ENCODE peak calls at places on chromosomes 5 and 9, in five cellular contexts. T is dorsolateral prefrontal cortex, K is H1, Y is progenitor cell of endocrine pancreas, H is endothelial cell. V is an unnamed sample.

GRCh38 chr5:148949871-148950863 is 112.7 kb downstream of the SH3TC2 start:
- DNase-seq in T (no peak), K (no peak), Y (no peak), H (no peak), V (no peak)

GRCh38 chr9:86352440-86353106 is 1.6 kb downstream of the TUT7 start:
- DNase-seq in T (no peak), K (no peak), Y (no peak), H (no peak), V (no peak)

GRCh38 chr5:150599917-150600511 is 40.4 kb upstream of the SYNPO start:
- DNase-seq in T (no peak), K (no peak), Y (no peak), H (no peak), V (no peak)

GRCh38 chr9:38705917-38706316 is 14.0 kb downstream of the FAM240B start:
- DNase-seq in T (no peak), K (no peak), Y (no peak), H (no peak), V (no peak)

GRCh38 chr9:128078504-128079434 is 10.7 kb downstream of the SLC25A25 start:
- DNase-seq in T (no peak), K (no peak), Y (no peak), H (no peak), V (no peak)

GRCh38 chr5:90983748-90984147 is 399.4 kb downstream of the ARRDC3 start:
- DNase-seq in T (no peak), K (no peak), Y (no peak), H (no peak), V (no peak)

GRCh38 chr9:109843651-109844050 is 63.7 kb downstream of the PALM2AKAP2 start:
- DNase-seq in T (peak; percentile 57), K (no peak), Y (no peak), H (no peak), V (no peak)

GRCh38 chr5:139964994-139965565 is 78.0 kb downstream of the NRG2 start:
- DNase-seq in T (no peak), K (no peak), Y (no peak), H (no peak), V (no peak)

GRCh38 chr9:73558471-73558870 is 406.8 kb downstream of the ANXA1 start:
- DNase-seq in T (no peak), K (no peak), Y (no peak), H (no peak), V (no peak)

GRCh38 chr9:68507098-68507795 is 33.4 kb downstream of the TMEM252 start:
- DNase-seq in T (no peak), K (no peak), Y (no peak), H (no peak), V (no peak)

GRCh38 chr9:10855847-10856246 is 243.0 kb upstream of the PTPRD start:
- DNase-seq in T (no peak), K (no peak), Y (no peak), H (peak; percentile 17), V (no peak)

GRCh38 chr9:124392855-124393460 is 22.3 kb downstream of the PSMB7 start:
- DNase-seq in T (peak; percentile 73), K (no peak), Y (no peak), H (no peak), V (no peak)

GRCh38 chr5:40502045-40502444 is 177.7 kb upstream of the PTGER4 start:
- DNase-seq in T (no peak), K (no peak), Y (no peak), H (no peak), V (no peak)

GRCh38 chr5:139133237-139133636 is 64.9 kb downstream of the SIL1 start:
- DNase-seq in T (no peak), K (no peak), Y (no peak), H (no peak), V (no peak)

GRCh38 chr5:123855630-123856029 is 343.7 kb downstream of the CSNK1G3 start:
- DNase-seq in T (no peak), K (no peak), Y (no peak), H (no peak), V (no peak)

GRCh38 chr5:32714836-32715235 is 3.7 kb downstream of the NPR3 start:
- DNase-seq in T (no peak), K (no peak), Y (no peak), H (no peak), V (no peak)

GRCh38 chr9:133286523-133286922 is 11.5 kb upstream of the ABO start:
- DNase-seq in T (no peak), K (no peak), Y (no peak), H (no peak), V (no peak)

GRCh38 chr9:129258823-129259301 is 80.8 kb upstream of the IER5L start:
- DNase-seq in T (peak; percentile 58), K (no peak), Y (no peak), H (no peak), V (no peak)

GRCh38 chr5:168340487-168340886 is 49.0 kb downstream of the WWC1 start:
- DNase-seq in T (no peak), K (no peak), Y (no peak), H (no peak), V (no peak)

GRCh38 chr9:130453487-130453886 is 8.7 kb downstream of the ASS1 start:
- DNase-seq in T (no peak), K (no peak), Y (no peak), H (no peak), V (no peak)

GRCh38 chr5:175683921-175684320 is 26.1 kb downstream of the HRH2 start:
- DNase-seq in T (peak; percentile 25), K (no peak), Y (no peak), H (no peak), V (no peak)

DNA sequence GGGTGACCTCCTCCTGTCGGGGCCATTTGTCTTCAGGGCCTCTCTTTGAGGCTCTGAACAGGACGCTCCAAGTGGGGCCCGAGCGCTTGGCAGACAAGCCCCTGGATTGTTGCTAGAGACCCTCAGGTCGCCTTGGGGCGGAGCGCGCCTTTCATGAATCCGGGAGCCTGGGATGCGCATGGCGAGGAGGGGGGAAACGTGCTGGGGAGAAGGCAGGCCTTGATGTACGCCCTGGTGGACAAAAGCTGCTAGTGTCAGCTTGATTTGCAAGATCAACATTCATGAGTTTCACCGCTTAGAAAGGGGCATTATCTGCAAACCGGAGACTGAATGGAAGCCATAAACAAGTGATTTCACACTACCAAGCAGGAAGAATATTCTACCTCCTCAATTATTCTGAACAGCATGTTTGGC is 226.3 kb downstream of the SMARCA2 start:
- DNase-seq in T (peak; percentile 66), K (peak; percentile 70), Y (peak; percentile 34), H (peak; percentile 44), V (no peak)
- TF ChIP-seq CTCF in T (no peak), K (peak; percentile 74), Y (peak; percentile 66), H (peak; percentile 63), V (peak; percentile 22)

DNA sequence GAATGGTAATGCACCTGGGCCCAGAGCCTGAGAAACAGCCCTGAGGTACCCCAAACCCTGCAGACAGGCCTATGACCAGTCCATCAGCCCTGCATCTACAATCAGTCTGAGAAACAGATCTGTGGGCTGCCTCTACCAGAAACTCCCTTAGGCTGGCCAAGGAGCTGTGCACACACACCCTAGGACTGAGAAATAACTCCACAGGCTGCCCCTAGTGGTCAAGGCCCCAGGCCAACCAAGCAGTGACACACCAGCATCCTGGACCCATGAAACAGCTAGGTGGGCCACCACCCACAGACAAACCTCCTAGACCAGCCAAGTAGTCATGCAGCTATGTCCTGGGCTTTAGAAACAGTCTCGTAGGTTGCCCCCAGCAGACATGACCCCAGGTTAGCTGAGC is 253.6 kb upstream of the VLDLR start:
- DNase-seq in T (no peak), K (no peak), Y (no peak), H (no peak), V (no peak)
- TF ChIP-seq CTCF in T (no peak), K (peak; percentile 54), Y (peak; percentile 24), H (no peak), V (no peak)

GRCh38 chr9:106878081-106878837 is 15.3 kb downstream of the ZNF462 start:
- DNase-seq in T (no peak), K (no peak), Y (no peak), H (no peak), V (no peak)
- TF ChIP-seq CTCF in T (no peak), K (no peak), Y (no peak), H (no peak), V (no peak)

GRCh38 chr9:19410195-19410503 is 1.3 kb downstream of the ACER2 start:
- DNase-seq in T (no peak), K (no peak), Y (no peak), H (no peak), V (no peak)

GRCh38 chr9:19408316-19408692 is 505 bp upstream of the ACER2 start:
- DNase-seq in T (no peak), K (no peak), Y (no peak), H (peak; percentile 15), V (no peak)

GRCh38 chr9:19410594-19410993 is 1.8 kb downstream of the ACER2 start:
- DNase-seq in T (no peak), K (no peak), Y (no peak), H (no peak), V (no peak)

GRCh38 chr9:19409406-19410194 is 791 bp downstream of the ACER2 start:
- DNase-seq in T (no peak), K (no peak), Y (no peak), H (peak; percentile 43), V (no peak)

DNA sequence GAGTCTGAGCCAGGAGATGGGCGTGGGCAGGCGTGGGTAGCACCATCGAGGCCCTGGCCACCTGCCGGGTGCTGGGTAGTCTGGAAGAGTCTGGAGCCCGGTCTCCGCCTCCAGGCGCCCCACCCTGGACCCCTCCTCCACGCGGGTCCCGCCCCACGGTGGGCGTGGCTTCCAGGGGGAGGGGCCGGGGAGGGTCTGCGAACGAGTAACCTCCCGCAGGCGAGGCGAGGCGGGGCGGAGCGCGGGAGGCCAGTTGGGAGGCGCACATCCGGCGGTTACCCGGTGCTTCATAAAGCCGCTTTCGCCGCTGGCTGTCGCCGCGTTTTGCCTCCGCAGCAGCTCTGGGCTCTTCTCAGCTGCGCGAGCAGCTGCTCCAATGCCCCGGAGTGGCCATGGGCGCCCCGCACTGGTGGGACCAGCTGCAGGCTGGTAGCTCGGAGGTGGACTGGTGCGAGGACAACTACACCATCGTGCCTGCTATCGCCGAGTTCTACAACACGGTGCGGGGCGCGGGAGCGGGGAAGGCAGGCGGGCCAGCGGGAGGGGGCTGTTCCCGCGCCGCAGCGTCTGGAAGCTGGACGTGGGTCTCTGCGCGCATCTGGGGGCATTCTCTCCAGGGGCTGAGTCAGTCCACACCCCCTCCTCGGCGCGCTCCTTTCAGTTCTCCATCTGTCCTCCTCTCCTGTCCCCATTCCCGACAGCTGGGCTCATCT is at the start of gene ACER2:
- DNase-seq in T (peak; percentile 95), K (peak; percentile 79), Y (peak; percentile 98), H (peak; percentile 97), V (peak; percentile 54)
- TF ChIP-seq CTCF in T (no peak), K (no peak), Y (peak; percentile 33), H (no peak), V (no peak)

DNA sequence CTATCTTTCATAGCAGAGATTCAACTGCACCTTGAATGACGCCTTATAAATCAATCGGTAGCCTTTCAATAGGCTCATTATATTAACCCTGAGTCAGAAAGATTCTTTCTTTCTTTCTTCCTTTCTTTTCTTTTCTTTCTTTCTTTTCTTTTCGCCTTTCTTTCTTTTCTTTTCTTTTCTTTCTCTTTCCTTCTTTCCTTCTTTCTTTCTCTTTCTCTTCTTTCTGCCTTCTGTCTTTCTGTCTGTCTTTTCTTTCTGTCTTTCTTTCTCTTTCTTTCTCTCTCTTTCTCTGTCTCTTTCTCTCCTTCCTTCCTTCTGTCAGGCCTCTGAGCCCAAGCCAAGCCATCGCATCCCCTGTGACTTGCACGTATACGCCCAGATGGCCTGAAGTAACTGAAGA is 86.0 kb upstream of the CLINT1 start:
- DNase-seq in T (no peak), K (no peak), Y (no peak), H (no peak), V (no peak)
- TF ChIP-seq CTCF in T (no peak), K (no peak), Y (no peak), H (no peak), V (no peak)